ENCODE peak calls at places on chromosome 21, in six cellular contexts. L, R, E, T, K and O are unnamed samples.
A peak's percentile ranks its signal among the peaks of the same experiment; 100 is the strongest.

GRCh38 chr21:17454315-17455027 is 58.4 kb upstream of the CXADR start:
- DNase-seq in L (peak; percentile 46), R (peak; percentile 9), E (no peak), T (no peak), K (no peak), O (peak; percentile 96)

GRCh38 chr21:44845418-44846200 is 27.7 kb upstream of the SUMO3 start:
- DNase-seq in L (peak; percentile 66), R (no peak), E (peak; percentile 64), T (no peak), K (peak; percentile 89), O (no peak)

GRCh38 chr21:45378258-45378966 is 26.6 kb upstream of the COL18A1 start:
- DNase-seq in L (no peak), R (no peak), E (no peak), T (no peak), K (peak; percentile 33), O (no peak)

GRCh38 chr21:45365608-45366241 is 39.2 kb upstream of the COL18A1 start:
- DNase-seq in L (no peak), R (no peak), E (no peak), T (no peak), K (peak; percentile 62), O (no peak)

GRCh38 chr21:45303111-45303615 is 15.5 kb upstream of the POFUT2 start:
- DNase-seq in L (no peak), R (no peak), E (no peak), T (no peak), K (no peak), O (no peak)

GRCh38 chr21:37530901-37531351 is 164.4 kb downstream of the DYRK1A start:
- DNase-seq in L (no peak), R (no peak), E (no peak), T (no peak), K (no peak), O (no peak)

GRCh38 chr21:42233067-42233981 is 14.4 kb downstream of the ABCG1 start:
- DNase-seq in L (peak; percentile 70), R (no peak), E (peak; percentile 16), T (peak; percentile 58), K (peak; percentile 86), O (no peak)

GRCh38 chr21:39016740-39017315 is 166.4 kb downstream of the PSMG1 start:
- DNase-seq in L (no peak), R (no peak), E (no peak), T (no peak), K (no peak), O (no peak)

GRCh38 chr21:45747802-45748445 is 104.4 kb downstream of the PCBP3 start:
- DNase-seq in L (no peak), R (no peak), E (peak; percentile 7), T (no peak), K (no peak), O (no peak)

GRCh38 chr21:31347435-31348032 is 3.5 kb upstream of the TIAM1 start:
- DNase-seq in L (no peak), R (no peak), E (peak; percentile 20), T (no peak), K (no peak), O (no peak)

GRCh38 chr21:34061983-34062382 is 11.4 kb upstream of the MRPS6 start:
- DNase-seq in L (no peak), R (no peak), E (no peak), T (no peak), K (no peak), O (no peak)

GRCh38 chr21:35927262-35927661 is 133.1 kb downstream of the SETD4 start:
- DNase-seq in L (no peak), R (no peak), E (no peak), T (no peak), K (no peak), O (no peak)